ENCODE peak calls at places on chromosome 12, in seven cellular contexts. E is H4; H is iPS DF 19.7; O is mucosa of descending colon; S is activated CD8-positive, alpha-beta memory T cell treated with anti-CD3 and anti-CD28 coated beads, Interleukin-2, amount 50 U/mL, for 48 hours; K is uterus; X is ovary. C is an unnamed sample.

GRCh38 chr12:44717612-44718011 is 158.5 kb downstream of the NELL2 start:
- DNase-seq in E (peak), H (no peak), O (no peak), S (no peak), K (no peak), X (no peak), C (no peak)

GRCh38 chr12:38669530-38669929 is 235.9 kb downstream of the CPNE8 start:
- DNase-seq in E (no peak), H (no peak), O (no peak), S (no peak), K (no peak), X (no peak), C (no peak)

GRCh38 chr12:106223485-106224391 is 24.1 kb downstream of the CKAP4 start:
- DNase-seq in E (peak), H (no peak), O (peak), S (peak), K (peak), X (peak), C (no peak)

GRCh38 chr12:82225871-82226270 is 132.3 kb downstream of the CCDC59 start:
- DNase-seq in E (no peak), H (no peak), O (no peak), S (no peak), K (no peak), X (no peak), C (no peak)

GRCh38 chr12:112107728-112108447 is 695 bp downstream of the NAA25 start:
- DNase-seq in E (no peak), H (no peak), O (no peak), S (peak), K (no peak), X (peak), C (no peak)

GRCh38 chr12:38746744-38747143 is 158.6 kb downstream of the CPNE8 start:
- DNase-seq in E (no peak), H (no peak), O (no peak), S (no peak), K (no peak), X (no peak), C (no peak)

GRCh38 chr12:75660107-75660530 is 148.7 kb upstream of the KRR1 start:
- DNase-seq in E (no peak), H (no peak), O (no peak), S (no peak), K (no peak), X (no peak), C (peak)

GRCh38 chr12:80830533-80831088 is 107.1 kb downstream of the LIN7A start:
- DNase-seq in E (no peak), H (no peak), O (no peak), S (no peak), K (no peak), X (no peak), C (no peak)

GRCh38 chr12:107748472-107748871 is 12.5 kb downstream of the PRDM4 start:
- DNase-seq in E (peak), H (no peak), O (no peak), S (no peak), K (no peak), X (no peak), C (peak)

GRCh38 chr12:93441111-93441616 is 583 bp downstream of the UBE2N start:
- DNase-seq in E (no peak), H (no peak), O (peak), S (peak), K (peak), X (peak), C (no peak)

GRCh38 chr12:31324116-31324844 is 1.7 kb downstream of the SINHCAF start:
- DNase-seq in E (peak), H (no peak), O (peak), S (peak), K (peak), X (no peak), C (no peak)